ENCODE peak calls at places on chromosomes 7 and 10, in six cellular contexts. One of them, this sample, is unnamed.

GRCh38 chr7:133828906-133829305 is 298.2 kb upstream of the LRGUK start:
- DNase-seq in A549: no peak
- DNase-seq in transverse colon: no peak
- DNase-seq in stomach: no peak
- DNase-seq in sigmoid colon: no peak
- DNase-seq in ovary: no peak
- DNase-seq in this sample: no peak

GRCh38 chr10:133039107-133039822 is 48.5 kb upstream of the ADGRA1 start:
- DNase-seq in ovary: no peak
- DNase-seq in A549: peak; percentile 51
- DNase-seq in sigmoid colon: no peak
- DNase-seq in stomach: no peak
- DNase-seq in transverse colon: no peak
- DNase-seq in this sample: no peak

GRCh38 chr10:123284022-123284421 is 129.8 kb downstream of the BUB3 start:
- DNase-seq in A549: no peak
- DNase-seq in stomach: no peak
- DNase-seq in ovary: no peak
- DNase-seq in sigmoid colon: no peak
- DNase-seq in transverse colon: no peak
- DNase-seq in this sample: peak; percentile 21

GRCh38 chr10:96850825-96851224 is 18.7 kb downstream of the LCOR start:
- DNase-seq in ovary: no peak
- DNase-seq in sigmoid colon: no peak
- DNase-seq in A549: no peak
- DNase-seq in stomach: no peak
- DNase-seq in transverse colon: no peak
- DNase-seq in this sample: no peak

GRCh38 chr7:4138866-4139265 is 543.2 kb upstream of the FOXK1 start:
- DNase-seq in sigmoid colon: peak; percentile 50
- DNase-seq in A549: no peak
- DNase-seq in stomach: no peak
- DNase-seq in transverse colon: no peak
- DNase-seq in ovary: no peak
- DNase-seq in this sample: no peak

GRCh38 chr7:2266911-2267310 is 24.9 kb downstream of the NUDT1 start:
- DNase-seq in ovary: no peak
- DNase-seq in transverse colon: no peak
- DNase-seq in A549: peak; percentile 61
- DNase-seq in sigmoid colon: no peak
- DNase-seq in stomach: no peak
- DNase-seq in this sample: no peak

GRCh38 chr10:69639291-69640195 is 9.5 kb downstream of the FAM241B start:
- DNase-seq in ovary: peak; percentile 23
- DNase-seq in transverse colon: peak; percentile 65
- DNase-seq in sigmoid colon: peak; percentile 41
- DNase-seq in stomach: peak; percentile 72
- DNase-seq in A549: peak; percentile 80
- DNase-seq in this sample: peak; percentile 92

GRCh38 chr10:123306290-123306689 is 152.1 kb downstream of the BUB3 start:
- DNase-seq in A549: no peak
- DNase-seq in ovary: no peak
- DNase-seq in sigmoid colon: no peak
- DNase-seq in transverse colon: no peak
- DNase-seq in stomach: no peak
- DNase-seq in this sample: no peak

GRCh38 chr10:12221323-12222298 is 25.6 kb downstream of the CDC123 start:
- DNase-seq in sigmoid colon: no peak
- DNase-seq in stomach: no peak
- DNase-seq in ovary: no peak
- DNase-seq in A549: peak; percentile 12
- DNase-seq in transverse colon: no peak
- DNase-seq in this sample: no peak

GRCh38 chr10:110864662-110865140 is 7.0 kb upstream of the PDCD4 start:
- DNase-seq in sigmoid colon: no peak
- DNase-seq in stomach: no peak
- DNase-seq in ovary: no peak
- DNase-seq in A549: no peak
- DNase-seq in transverse colon: no peak
- DNase-seq in this sample: no peak

GRCh38 chr10:46525177-46525823 is 31.2 kb downstream of the GPRIN2 start:
- DNase-seq in A549: peak; percentile 94
- DNase-seq in sigmoid colon: peak; percentile 19
- DNase-seq in transverse colon: peak; percentile 7
- DNase-seq in stomach: peak; percentile 24
- DNase-seq in ovary: peak; percentile 4
- DNase-seq in this sample: peak; percentile 81

GRCh38 chr10:111820471-111820870 is 363.1 kb downstream of the GPAM start:
- DNase-seq in stomach: no peak
- DNase-seq in A549: no peak
- DNase-seq in sigmoid colon: no peak
- DNase-seq in transverse colon: no peak
- DNase-seq in ovary: no peak
- DNase-seq in this sample: no peak

GRCh38 chr7:2072042-2072441 is 160.7 kb downstream of the MAD1L1 start:
- DNase-seq in stomach: no peak
- DNase-seq in ovary: no peak
- DNase-seq in transverse colon: no peak
- DNase-seq in A549: no peak
- DNase-seq in sigmoid colon: no peak
- DNase-seq in this sample: no peak

GRCh38 chr7:106952658-106953231 is 87.7 kb downstream of the PIK3CG start:
- DNase-seq in sigmoid colon: peak; percentile 72
- DNase-seq in transverse colon: peak; percentile 20
- DNase-seq in A549: no peak
- DNase-seq in stomach: no peak
- DNase-seq in ovary: no peak
- DNase-seq in this sample: no peak

GRCh38 chr7:134697487-134697886 is 50.8 kb downstream of the BPGM start:
- DNase-seq in transverse colon: no peak
- DNase-seq in ovary: no peak
- DNase-seq in A549: no peak
- DNase-seq in sigmoid colon: no peak
- DNase-seq in stomach: no peak
- DNase-seq in this sample: no peak

GRCh38 chr7:23955145-23955544 is 245.1 kb downstream of the STK31 start:
- DNase-seq in ovary: no peak
- DNase-seq in A549: no peak
- DNase-seq in transverse colon: no peak
- DNase-seq in stomach: no peak
- DNase-seq in sigmoid colon: no peak
- DNase-seq in this sample: no peak

GRCh38 chr7:39605087-39605486 is 18.3 kb upstream of the RALA start:
- DNase-seq in ovary: no peak
- DNase-seq in transverse colon: no peak
- DNase-seq in sigmoid colon: no peak
- DNase-seq in stomach: no peak
- DNase-seq in A549: no peak
- DNase-seq in this sample: no peak

GRCh38 chr7:34175837-34176236 is 270.5 kb downstream of the BMPER start:
- DNase-seq in ovary: no peak
- DNase-seq in transverse colon: no peak
- DNase-seq in sigmoid colon: no peak
- DNase-seq in stomach: no peak
- DNase-seq in A549: no peak
- DNase-seq in this sample: no peak
- H3K4me3 ChIP-seq in ovary: no peak overlapping the region
- H3K4me3 ChIP-seq in transverse colon: no peak overlapping the region
- H3K4me3 ChIP-seq in sigmoid colon: no peak overlapping the region
- H3K4me3 ChIP-seq in stomach: no peak overlapping the region
- H3K4me3 ChIP-seq in A549: peak overlapping the region; percentile 59
- H3K4me3 ChIP-seq in this sample: no peak overlapping the region

DNA sequence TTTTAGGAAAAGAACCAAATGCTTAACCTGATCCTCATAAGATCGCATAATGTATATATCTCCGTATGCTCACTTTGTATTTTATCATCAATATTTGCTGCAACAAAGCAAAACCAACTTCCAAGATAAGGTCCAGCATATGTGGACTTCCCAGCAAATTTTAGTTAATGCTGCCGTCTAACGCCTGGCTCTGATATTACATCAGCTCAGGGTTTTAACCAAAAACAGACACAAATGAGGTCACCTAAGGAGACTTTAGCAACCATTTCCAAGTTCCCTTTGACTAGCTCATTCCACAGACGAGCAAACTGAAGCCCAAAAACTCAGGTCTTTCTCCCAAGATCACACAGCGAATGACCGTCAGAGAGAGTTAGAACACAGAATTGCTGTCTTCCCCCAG is 59.4 kb upstream of the UCN3 start:
- DNase-seq in transverse colon: no peak
- DNase-seq in A549: no peak
- DNase-seq in stomach: no peak
- DNase-seq in ovary: no peak
- DNase-seq in sigmoid colon: no peak
- DNase-seq in this sample: no peak
- TF ChIP-seq CTCF in transverse colon: no peak
- TF ChIP-seq CTCF in A549: no peak
- TF ChIP-seq CTCF in stomach: no peak
- TF ChIP-seq CTCF in ovary: no peak
- TF ChIP-seq CTCF in sigmoid colon: no peak
- TF ChIP-seq CTCF in this sample: no peak

DNA sequence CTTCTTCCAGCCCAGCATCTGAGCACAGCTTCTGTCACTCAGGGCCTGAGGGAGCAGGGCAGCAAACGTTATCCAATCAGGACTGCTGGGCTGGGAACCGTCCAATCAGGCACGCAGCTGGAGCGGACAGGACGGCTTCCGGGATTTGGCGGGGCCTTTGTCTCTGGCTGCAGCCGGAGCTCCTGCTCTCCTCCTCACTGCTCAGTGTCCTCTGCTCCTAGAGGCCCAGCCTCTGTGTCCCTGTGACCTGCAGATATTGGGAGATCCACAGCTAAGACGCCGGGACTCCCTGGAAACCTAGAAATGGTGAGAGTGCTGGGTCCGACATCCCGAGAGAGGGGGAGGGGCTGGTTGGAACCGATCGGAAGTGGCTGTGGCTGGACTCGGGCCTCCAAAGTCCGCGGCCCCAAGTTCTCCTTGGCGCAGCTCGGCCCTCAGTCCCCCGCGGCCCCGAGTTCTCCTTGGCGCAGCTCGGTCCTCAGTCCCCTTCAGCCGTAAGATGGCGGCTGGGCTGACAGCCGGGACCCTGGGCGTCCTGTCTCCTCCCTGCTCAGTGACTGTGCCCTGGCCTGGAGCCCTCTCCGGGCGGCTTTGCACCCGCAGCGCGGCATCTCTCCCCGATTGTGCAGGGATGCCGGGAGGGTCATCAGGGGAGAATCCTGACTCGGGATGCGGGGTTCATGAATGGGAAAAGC is at the start of gene ZNF107:
- DNase-seq in transverse colon: peak; percentile 92
- DNase-seq in sigmoid colon: peak; percentile 98
- DNase-seq in stomach: peak; percentile 88
- DNase-seq in A549: peak; percentile 95
- DNase-seq in ovary: peak; percentile 93
- DNase-seq in this sample: peak; percentile 95
- TF ChIP-seq POLR2A in transverse colon: peak; percentile 50
- TF ChIP-seq POLR2A in sigmoid colon: no peak
- TF ChIP-seq POLR2A in stomach: no peak
- TF ChIP-seq POLR2A in A549: peak; percentile 53
- TF ChIP-seq POLR2A in ovary: no peak
- TF ChIP-seq POLR2A in this sample: no peak

GRCh38 chr7:42492895-42493294 is 255.9 kb upstream of the GLI3 start:
- DNase-seq in stomach: no peak
- DNase-seq in A549: no peak
- DNase-seq in sigmoid colon: no peak
- DNase-seq in ovary: no peak
- DNase-seq in transverse colon: no peak
- DNase-seq in this sample: no peak
- H3K4me3 ChIP-seq in stomach: peak overlapping the region; percentile 31
- H3K4me3 ChIP-seq in A549: no peak overlapping the region
- H3K4me3 ChIP-seq in sigmoid colon: peak overlapping the region; percentile 59
- H3K4me3 ChIP-seq in ovary: no peak overlapping the region
- H3K4me3 ChIP-seq in transverse colon: no peak overlapping the region
- H3K4me3 ChIP-seq in this sample: no peak overlapping the region

DNA sequence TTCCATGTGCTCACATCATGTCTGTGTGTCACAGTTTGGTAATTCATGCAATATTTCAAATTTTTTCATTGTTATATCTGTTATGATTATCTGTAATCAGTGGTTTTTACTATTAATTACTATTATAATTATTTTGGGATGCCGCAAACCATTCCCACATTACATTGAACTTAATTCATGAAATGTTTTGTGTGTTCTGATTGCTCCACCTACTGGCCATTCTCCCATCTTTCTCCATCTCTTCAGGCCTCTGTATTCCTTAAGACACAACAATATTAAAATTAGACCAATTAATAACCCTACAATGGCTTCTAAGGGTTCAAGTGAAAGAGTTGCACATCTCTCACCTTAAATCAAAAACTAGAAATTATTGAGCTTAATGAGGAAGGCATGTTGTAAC is 398.5 kb downstream of the PCDH15 start:
- DNase-seq in A549: no peak
- DNase-seq in transverse colon: no peak
- DNase-seq in sigmoid colon: no peak
- DNase-seq in stomach: no peak
- DNase-seq in ovary: no peak
- DNase-seq in this sample: no peak
- TF ChIP-seq CTCF in A549: peak; percentile 26
- TF ChIP-seq CTCF in transverse colon: peak; percentile 21
- TF ChIP-seq CTCF in sigmoid colon: no peak
- TF ChIP-seq CTCF in stomach: no peak
- TF ChIP-seq CTCF in ovary: no peak
- TF ChIP-seq CTCF in this sample: no peak